ENCODE peak calls at places on chromosomes 2 and 18, in four cellular contexts. One of them, this sample, is unnamed.

GRCh38 chr2:162732946-162733698 is 105.4 kb downstream of the KCNH7 start:
- DNase-seq in IMR-90: no peak
- DNase-seq in mesendoderm: peak
- DNase-seq in H1: no peak
- DNase-seq in this sample: no peak

GRCh38 chr2:8644605-8645175 is 37.2 kb upstream of the ID2 start:
- DNase-seq in IMR-90: no peak
- DNase-seq in mesendoderm: no peak
- DNase-seq in H1: no peak
- DNase-seq in this sample: peak

GRCh38 chr2:137847443-137847842 is 116.8 kb upstream of the HNMT start:
- DNase-seq in IMR-90: no peak
- DNase-seq in mesendoderm: no peak
- DNase-seq in H1: no peak
- DNase-seq in this sample: no peak

GRCh38 chr2:149258531-149258930 is 71.9 kb upstream of the LYPD6 start:
- DNase-seq in IMR-90: no peak
- DNase-seq in mesendoderm: peak
- DNase-seq in H1: no peak
- DNase-seq in this sample: no peak

GRCh38 chr2:108297436-108298141 is 8.9 kb downstream of the SULT1C2 start:
- DNase-seq in IMR-90: peak
- DNase-seq in mesendoderm: no peak
- DNase-seq in H1: no peak
- DNase-seq in this sample: no peak

GRCh38 chr2:97656129-97656755 is 7.6 kb downstream of the ACTR1B start:
- DNase-seq in IMR-90: no peak
- DNase-seq in mesendoderm: no peak
- DNase-seq in H1: no peak
- DNase-seq in this sample: no peak

GRCh38 chr2:53347219-53347618 is 420.4 kb upstream of the CHAC2 start:
- DNase-seq in IMR-90: no peak
- DNase-seq in mesendoderm: no peak
- DNase-seq in H1: no peak
- DNase-seq in this sample: no peak

GRCh38 chr2:64263315-64263714 is 119.1 kb upstream of the PELI1 start:
- DNase-seq in IMR-90: peak
- DNase-seq in mesendoderm: no peak
- DNase-seq in H1: no peak
- DNase-seq in this sample: no peak

GRCh38 chr18:78922856-78923255 is 56.8 kb upstream of the SALL3 start:
- DNase-seq in IMR-90: no peak
- DNase-seq in mesendoderm: no peak
- DNase-seq in H1: no peak
- DNase-seq in this sample: no peak

GRCh38 chr2:16666453-16666801 is 793 bp upstream of the CYRIA start:
- DNase-seq in IMR-90: peak
- DNase-seq in mesendoderm: peak
- DNase-seq in H1: peak
- DNase-seq in this sample: peak

GRCh38 chr18:26531600-26532150 is 16.7 kb downstream of the KCTD1 start:
- DNase-seq in IMR-90: no peak
- DNase-seq in mesendoderm: peak
- DNase-seq in H1: no peak
- DNase-seq in this sample: no peak

GRCh38 chr2:1993711-1994682 is 249.7 kb upstream of the PXDN start:
- DNase-seq in IMR-90: no peak
- DNase-seq in mesendoderm: no peak
- DNase-seq in H1: no peak
- DNase-seq in this sample: no peak

GRCh38 chr2:234879671-234880455 is 72.0 kb upstream of the SH3BP4 start:
- DNase-seq in IMR-90: peak
- DNase-seq in mesendoderm: no peak
- DNase-seq in H1: no peak
- DNase-seq in this sample: peak

GRCh38 chr18:40877096-40877495 is 1077.9 kb upstream of the PIK3C3 start:
- DNase-seq in IMR-90: peak
- DNase-seq in mesendoderm: no peak
- DNase-seq in H1: no peak
- DNase-seq in this sample: no peak

GRCh38 chr2:230913406-230913805 is 11.6 kb downstream of the GPR55 start:
- DNase-seq in IMR-90: no peak
- DNase-seq in mesendoderm: peak
- DNase-seq in H1: no peak
- DNase-seq in this sample: peak

GRCh38 chr2:42100696-42101585 is 53.1 kb downstream of the PKDCC start:
- DNase-seq in IMR-90: peak
- DNase-seq in mesendoderm: peak
- DNase-seq in H1: no peak
- DNase-seq in this sample: peak

GRCh38 chr18:72456802-72457201 is 87.3 kb downstream of the CBLN2 start:
- DNase-seq in IMR-90: peak
- DNase-seq in mesendoderm: no peak
- DNase-seq in H1: no peak
- DNase-seq in this sample: no peak

GRCh38 chr18:36518839-36519238 is 221.3 kb downstream of the FHOD3 start:
- DNase-seq in IMR-90: no peak
- DNase-seq in mesendoderm: no peak
- DNase-seq in H1: no peak
- DNase-seq in this sample: no peak

GRCh38 chr2:165587335-165587938 is 117.9 kb downstream of the CSRNP3 start:
- DNase-seq in IMR-90: no peak
- DNase-seq in mesendoderm: no peak
- DNase-seq in H1: no peak
- DNase-seq in this sample: no peak

GRCh38 chr2:177531706-177532105 is 139.1 kb downstream of the AGPS start:
- DNase-seq in IMR-90: no peak
- DNase-seq in mesendoderm: no peak
- DNase-seq in H1: no peak
- DNase-seq in this sample: no peak

GRCh38 chr18:44729631-44730101 is 49.0 kb downstream of the SETBP1 start:
- DNase-seq in IMR-90: peak
- DNase-seq in mesendoderm: peak
- DNase-seq in H1: no peak
- DNase-seq in this sample: no peak

GRCh38 chr2:47908682-47909081 is 2.4 kb upstream of the FBXO11 start:
- DNase-seq in IMR-90: no peak
- DNase-seq in mesendoderm: no peak
- DNase-seq in H1: no peak
- DNase-seq in this sample: no peak

GRCh38 chr2:174009488-174010223 is 44.5 kb upstream of the SP3 start:
- DNase-seq in IMR-90: peak
- DNase-seq in mesendoderm: no peak
- DNase-seq in H1: no peak
- DNase-seq in this sample: no peak

GRCh38 chr2:133600231-133600630 is 32.0 kb upstream of the NCKAP5 start:
- DNase-seq in IMR-90: no peak
- DNase-seq in mesendoderm: no peak
- DNase-seq in H1: no peak
- DNase-seq in this sample: no peak

GRCh38 chr2:207845202-207845864 is 75.6 kb upstream of the FZD5 start:
- DNase-seq in IMR-90: no peak
- DNase-seq in mesendoderm: no peak
- DNase-seq in H1: no peak
- DNase-seq in this sample: no peak

GRCh38 chr2:133377021-133377481 is 191.2 kb downstream of the NCKAP5 start:
- DNase-seq in IMR-90: peak
- DNase-seq in mesendoderm: no peak
- DNase-seq in H1: no peak
- DNase-seq in this sample: no peak

GRCh38 chr2:164826293-164827243 is 15.1 kb downstream of the COBLL1 start:
- DNase-seq in IMR-90: peak
- DNase-seq in mesendoderm: no peak
- DNase-seq in H1: no peak
- DNase-seq in this sample: no peak

GRCh38 chr2:16302969-16303592 is 362.6 kb downstream of the CYRIA start:
- DNase-seq in IMR-90: no peak
- DNase-seq in mesendoderm: no peak
- DNase-seq in H1: no peak
- DNase-seq in this sample: no peak

GRCh38 chr2:240820607-240821428 is 799 bp upstream of the KIF1A start:
- DNase-seq in IMR-90: no peak
- DNase-seq in mesendoderm: peak
- DNase-seq in H1: no peak
- DNase-seq in this sample: peak

GRCh38 chr18:23735021-23735464 is 45.8 kb downstream of the LAMA3 start:
- DNase-seq in IMR-90: no peak
- DNase-seq in mesendoderm: no peak
- DNase-seq in H1: no peak
- DNase-seq in this sample: no peak

GRCh38 chr2:72316774-72317173 is 169.1 kb upstream of the CYP26B1 start:
- DNase-seq in IMR-90: no peak
- DNase-seq in mesendoderm: no peak
- DNase-seq in H1: no peak
- DNase-seq in this sample: no peak

GRCh38 chr2:44836174-44836573 is 105.3 kb upstream of the SIX3 start:
- DNase-seq in IMR-90: no peak
- DNase-seq in mesendoderm: no peak
- DNase-seq in H1: no peak
- DNase-seq in this sample: no peak

GRCh38 chr2:3101016-3101703 is 276.5 kb downstream of the EIPR1 start:
- DNase-seq in IMR-90: no peak
- DNase-seq in mesendoderm: no peak
- DNase-seq in H1: no peak
- DNase-seq in this sample: no peak

GRCh38 chr2:15271941-15272340 is 289.2 kb downstream of the NBAS start:
- DNase-seq in IMR-90: peak
- DNase-seq in mesendoderm: no peak
- DNase-seq in H1: no peak
- DNase-seq in this sample: no peak

GRCh38 chr18:44518091-44518490 is 162.6 kb upstream of the SETBP1 start:
- DNase-seq in IMR-90: no peak
- DNase-seq in mesendoderm: no peak
- DNase-seq in H1: no peak
- DNase-seq in this sample: no peak

DNA sequence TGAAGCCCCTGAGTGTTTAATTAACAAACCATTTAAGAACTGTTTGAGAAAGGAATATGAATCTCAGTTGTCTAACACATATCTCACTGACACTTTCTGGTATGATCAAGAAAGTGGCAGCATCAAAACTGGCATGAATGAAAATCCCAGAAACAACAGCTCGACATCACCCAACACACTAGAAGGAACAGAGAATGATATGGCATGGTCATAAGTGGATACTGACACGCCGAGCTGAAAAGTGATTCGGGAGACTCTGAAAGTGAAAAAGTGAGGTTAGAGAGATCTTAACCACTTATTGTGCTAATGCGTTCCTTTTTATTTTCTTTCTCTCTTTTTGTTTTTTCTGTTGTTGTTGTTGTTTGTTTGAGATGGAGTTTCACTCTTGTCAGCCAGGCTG is 37.9 kb downstream of the MRPL35 start:
- DNase-seq in IMR-90: no peak
- DNase-seq in mesendoderm: no peak
- DNase-seq in H1: no peak
- DNase-seq in this sample: no peak
- H4K5ac ChIP-seq in IMR-90: no peak
- H4K5ac ChIP-seq in mesendoderm: no peak
- H4K5ac ChIP-seq in H1: no peak
- H4K5ac ChIP-seq in this sample: no peak

DNA sequence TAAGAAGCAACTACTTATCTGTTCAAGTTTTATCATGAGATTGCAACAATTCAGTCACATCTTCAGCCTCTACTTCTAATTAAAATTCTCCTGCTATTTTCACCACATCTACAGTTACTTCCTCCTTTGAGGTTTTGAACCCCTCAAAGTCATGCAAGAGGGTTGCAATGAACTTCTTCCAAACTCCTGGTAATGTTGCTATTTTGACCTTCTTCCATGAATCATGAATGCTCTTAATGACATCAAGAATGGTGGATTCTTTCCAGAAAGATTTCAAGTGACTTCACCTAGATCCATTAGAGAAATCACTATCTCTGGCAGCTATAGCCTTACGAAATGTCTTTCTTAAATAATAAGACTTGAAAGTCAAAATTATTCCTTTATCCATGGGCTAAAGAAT is 1052.8 kb upstream of the NRXN1 start:
- DNase-seq in IMR-90: peak
- DNase-seq in mesendoderm: no peak
- DNase-seq in H1: no peak
- DNase-seq in this sample: no peak
- H4K5ac ChIP-seq in IMR-90: no peak
- H4K5ac ChIP-seq in mesendoderm: no peak
- H4K5ac ChIP-seq in H1: no peak
- H4K5ac ChIP-seq in this sample: no peak

GRCh38 chr2:66435963-66436362 is 1.0 kb downstream of the MEIS1 start:
- DNase-seq in IMR-90: no peak
- DNase-seq in mesendoderm: no peak
- DNase-seq in H1: no peak
- DNase-seq in this sample: no peak

GRCh38 chr2:66437601-66438497 is 2.9 kb downstream of the MEIS1 start:
- DNase-seq in IMR-90: no peak
- DNase-seq in mesendoderm: peak
- DNase-seq in H1: no peak
- DNase-seq in this sample: no peak

GRCh38 chr2:66435549-66435875 is 587 bp downstream of the MEIS1 start:
- DNase-seq in IMR-90: no peak
- DNase-seq in mesendoderm: peak
- DNase-seq in H1: no peak
- DNase-seq in this sample: no peak

GRCh38 chr2:66437055-66437454 is 2.1 kb downstream of the MEIS1 start:
- DNase-seq in IMR-90: no peak
- DNase-seq in mesendoderm: no peak
- DNase-seq in H1: no peak
- DNase-seq in this sample: no peak

DNA sequence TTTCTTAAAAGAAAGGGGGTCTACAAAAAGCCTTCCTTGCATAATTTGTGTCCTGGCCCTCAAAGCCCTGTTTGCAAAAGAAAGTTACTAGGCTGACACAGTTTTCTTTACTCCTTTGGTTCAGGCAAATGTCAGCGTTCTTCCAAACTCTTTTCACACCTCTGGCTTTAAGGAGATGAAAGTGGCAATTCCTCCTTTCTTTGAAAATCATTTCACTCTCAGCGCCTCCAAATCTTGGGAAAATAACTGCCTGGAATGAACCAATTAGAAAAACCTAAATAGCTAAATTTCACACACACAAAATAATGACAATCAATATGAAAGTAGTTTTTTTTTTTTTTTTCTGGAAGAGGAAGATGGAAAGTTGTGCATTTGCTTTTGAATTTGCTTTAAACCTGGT is 1.6 kb downstream of the MEIS1 start:
- DNase-seq in IMR-90: no peak
- DNase-seq in mesendoderm: peak
- DNase-seq in H1: no peak
- DNase-seq in this sample: no peak
- H4K5ac ChIP-seq in IMR-90: peak
- H4K5ac ChIP-seq in mesendoderm: no peak
- H4K5ac ChIP-seq in H1: no peak
- H4K5ac ChIP-seq in this sample: no peak

DNA sequence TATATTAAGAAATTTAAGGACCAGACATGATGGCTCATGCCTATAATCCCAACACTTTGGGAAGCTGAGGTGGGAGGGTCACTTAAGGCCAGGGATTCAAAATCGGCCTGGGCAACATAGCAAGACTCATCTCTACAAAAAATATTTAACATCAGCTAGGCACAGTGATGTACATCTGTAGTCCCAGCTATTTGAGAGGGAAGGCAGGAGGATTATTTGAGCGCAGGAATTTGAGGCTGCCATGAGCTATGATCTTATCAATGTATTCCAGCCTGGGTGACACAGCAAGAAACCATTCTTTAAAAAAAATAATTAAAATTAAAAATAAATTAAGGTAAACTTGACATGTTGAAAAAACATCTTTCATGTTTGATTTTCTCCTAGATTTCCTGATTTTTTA is 564.2 kb downstream of the MBD2 start:
- DNase-seq in IMR-90: no peak
- DNase-seq in mesendoderm: no peak
- DNase-seq in H1: no peak
- DNase-seq in this sample: no peak
- H4K5ac ChIP-seq in IMR-90: no peak
- H4K5ac ChIP-seq in mesendoderm: no peak
- H4K5ac ChIP-seq in H1: no peak
- H4K5ac ChIP-seq in this sample: no peak